ENCODE peak calls at places on chromosomes 7 and 10, in six cellular contexts. O is NCI-H1417, R is SJSA1, P is GM13977, M is NCI-H345, J is Right ventricle myocardium superior. G is an unnamed sample.

GRCh38 chr7:88480901-88481300 is 174.2 kb upstream of the STEAP4 start:
- DNase-seq in O (no peak), R (no peak), P (no peak), M (no peak), J (no peak), G (no peak)

GRCh38 chr7:126449621-126450268 is 803.0 kb downstream of the GRM8 start:
- DNase-seq in O (no peak), R (no peak), P (no peak), M (no peak), J (no peak), G (no peak)

GRCh38 chr7:29281782-29282541 is 87.4 kb downstream of the CHN2 start:
- DNase-seq in O (peak), R (no peak), P (no peak), M (peak), J (peak), G (peak)

GRCh38 chr10:125113661-125114388 is 46.5 kb downstream of the CTBP2 start:
- DNase-seq in O (no peak), R (no peak), P (no peak), M (no peak), J (no peak), G (no peak)

GRCh38 chr7:143331179-143331825 is 15.4 kb downstream of the CLCN1 start:
- DNase-seq in O (no peak), R (peak), P (no peak), M (no peak), J (no peak), G (no peak)

GRCh38 chr10:114777415-114777814 is 44.2 kb upstream of the FHIP2A start:
- DNase-seq in O (no peak), R (no peak), P (no peak), M (no peak), J (no peak), G (no peak)

GRCh38 chr7:83267141-83267631 is 104.5 kb upstream of the PCLO start:
- DNase-seq in O (peak), R (no peak), P (no peak), M (peak), J (no peak), G (peak)

GRCh38 chr7:70681847-70682350 is 450.0 kb upstream of the GALNT17 start:
- DNase-seq in O (no peak), R (no peak), P (peak), M (no peak), J (no peak), G (no peak)

GRCh38 chr10:91613411-91614253 is 19.2 kb downstream of the PPP1R3C start:
- DNase-seq in O (no peak), R (peak), P (no peak), M (no peak), J (no peak), G (no peak)

GRCh38 chr10:86614853-86615252 is 39.5 kb upstream of the OPN4 start:
- DNase-seq in O (no peak), R (no peak), P (no peak), M (no peak), J (no peak), G (no peak)